ENCODE peak calls at places on chromosomes 16 and 17, in five cellular contexts. K is mammary epithelial cell, B is GM23248, J is HCT116, O is neural progenitor cell. X is an unnamed sample.

GRCh38 chr16:85227262-85227923 is 115.1 kb upstream of the CIBAR2 start:
- DNase-seq in K (no peak), B (no peak), J (no peak), O (no peak), X (peak)

GRCh38 chr16:71846443-71846842 is 667 bp downstream of the ATXN1L start:
- DNase-seq in K (peak), B (peak), J (no peak), O (peak), X (peak)

GRCh38 chr16:668519-669171 is 713 bp downstream of the RHOT2 start:
- DNase-seq in K (no peak), B (peak), J (no peak), O (peak), X (peak)

GRCh38 chr16:80894091-80894490 is 89.7 kb upstream of the CDYL2 start:
- DNase-seq in K (no peak), B (no peak), J (no peak), O (no peak), X (no peak)

GRCh38 chr17:45319239-45319703 is 2.5 kb upstream of the MAP3K14 start:
- DNase-seq in K (peak), B (peak), J (peak), O (no peak), X (peak)

GRCh38 chr17:79740413-79740812 is 9.7 kb downstream of the ENPP7 start:
- DNase-seq in K (no peak), B (no peak), J (no peak), O (no peak), X (no peak)

GRCh38 chr17:47733414-47734288 is 615 bp downstream of the TBX21 start:
- DNase-seq in K (no peak), B (peak), J (no peak), O (peak), X (peak)

GRCh38 chr17:74605361-74605760 is 13.3 kb upstream of the CD300LD start:
- DNase-seq in K (peak), B (peak), J (no peak), O (no peak), X (peak)

GRCh38 chr17:57940217-57940616 is 15.0 kb downstream of the CUEDC1 start:
- DNase-seq in K (no peak), B (no peak), J (no peak), O (no peak), X (no peak)

GRCh38 chr17:70327723-70328122 is 158.4 kb downstream of the KCNJ2 start:
- DNase-seq in K (no peak), B (no peak), J (no peak), O (no peak), X (no peak)

GRCh38 chr16:8720080-8720966 is 45.9 kb downstream of the ABAT start:
- DNase-seq in K (no peak), B (no peak), J (no peak), O (peak), X (no peak)

GRCh38 chr16:14562691-14563491 is 67.2 kb downstream of the PARN start:
- DNase-seq in K (peak), B (peak), J (no peak), O (peak), X (no peak)

GRCh38 chr16:85167589-85168537 is 55.6 kb upstream of the CIBAR2 start:
- DNase-seq in K (no peak), B (no peak), J (no peak), O (peak), X (no peak)

GRCh38 chr16:46650224-46650623 is 29.0 kb upstream of the SHCBP1 start:
- DNase-seq in K (no peak), B (peak), J (no peak), O (no peak), X (no peak)

GRCh38 chr17:33949100-33949499 is 306.0 kb upstream of the CCL2 start:
- DNase-seq in K (no peak), B (peak), J (no peak), O (peak), X (no peak)

GRCh38 chr16:27315333-27316037 is 1.7 kb downstream of the IL4R start:
- DNase-seq in K (peak), B (peak), J (peak), O (peak), X (peak)

GRCh38 chr17:47741793-47742145 is 8.7 kb downstream of the TBX21 start:
- DNase-seq in K (no peak), B (no peak), J (no peak), O (no peak), X (no peak)

GRCh38 chr17:75349589-75349988 is 55.9 kb downstream of the GRB2 start:
- DNase-seq in K (no peak), B (no peak), J (no peak), O (no peak), X (no peak)

GRCh38 chr17:74814453-74814852 is 38.3 kb upstream of the NAT9 start:
- DNase-seq in K (no peak), B (peak), J (no peak), O (no peak), X (no peak)

GRCh38 chr17:57090560-57091185 is 5.6 kb downstream of the AKAP1 start:
- DNase-seq in K (peak), B (peak), J (no peak), O (no peak), X (peak)

GRCh38 chr17:50620848-50621247 is 13.8 kb upstream of the ABCC3 start:
- DNase-seq in K (no peak), B (no peak), J (no peak), O (peak), X (no peak)

GRCh38 chr17:47807421-47807820 is 14.2 kb downstream of the OSBPL7 start:
- DNase-seq in K (no peak), B (no peak), J (no peak), O (no peak), X (no peak)

GRCh38 chr17:72303787-72304733 is 183.2 kb downstream of the SOX9 start:
- DNase-seq in K (no peak), B (no peak), J (no peak), O (no peak), X (no peak)

GRCh38 chr16:19164285-19164684 is 3.8 kb upstream of the SYT17 start:
- DNase-seq in K (no peak), B (no peak), J (no peak), O (no peak), X (no peak)

GRCh38 chr17:66673668-66674276 is 161.1 kb upstream of the CACNG5 start:
- DNase-seq in K (peak), B (peak), J (peak), O (peak), X (peak)

GRCh38 chr16:3401719-3402397 is 843 bp downstream of the ZNF174 start:
- DNase-seq in K (no peak), B (peak), J (no peak), O (peak), X (peak)

GRCh38 chr17:50445730-50446305 is 19.8 kb downstream of the ACSF2 start:
- DNase-seq in K (no peak), B (no peak), J (no peak), O (no peak), X (peak)

GRCh38 chr16:87291944-87292343 is 25.2 kb downstream of the C16orf95 start:
- DNase-seq in K (no peak), B (no peak), J (no peak), O (no peak), X (no peak)

GRCh38 chr16:86046901-86047300 is 147.9 kb downstream of the IRF8 start:
- DNase-seq in K (no peak), B (no peak), J (no peak), O (no peak), X (no peak)

GRCh38 chr16:75361936-75362335 is 71.4 kb downstream of the CFDP1 start:
- DNase-seq in K (no peak), B (no peak), J (no peak), O (no peak), X (no peak)

GRCh38 chr16:11056989-11057645 is 112.8 kb downstream of the CLEC16A start:
- DNase-seq in K (peak), B (no peak), J (no peak), O (no peak), X (no peak)

GRCh38 chr16:85416267-85417109 is 196.6 kb upstream of the GSE1 start:
- DNase-seq in K (peak), B (peak), J (peak), O (peak), X (peak)

GRCh38 chr16:23521037-23521743 is 10.9 kb upstream of the GGA2 start:
- DNase-seq in K (no peak), B (no peak), J (no peak), O (no peak), X (no peak)
- H3K9ac ChIP-seq in K (no peak), B (no peak), J (no peak), O (no peak), X (no peak)

DNA sequence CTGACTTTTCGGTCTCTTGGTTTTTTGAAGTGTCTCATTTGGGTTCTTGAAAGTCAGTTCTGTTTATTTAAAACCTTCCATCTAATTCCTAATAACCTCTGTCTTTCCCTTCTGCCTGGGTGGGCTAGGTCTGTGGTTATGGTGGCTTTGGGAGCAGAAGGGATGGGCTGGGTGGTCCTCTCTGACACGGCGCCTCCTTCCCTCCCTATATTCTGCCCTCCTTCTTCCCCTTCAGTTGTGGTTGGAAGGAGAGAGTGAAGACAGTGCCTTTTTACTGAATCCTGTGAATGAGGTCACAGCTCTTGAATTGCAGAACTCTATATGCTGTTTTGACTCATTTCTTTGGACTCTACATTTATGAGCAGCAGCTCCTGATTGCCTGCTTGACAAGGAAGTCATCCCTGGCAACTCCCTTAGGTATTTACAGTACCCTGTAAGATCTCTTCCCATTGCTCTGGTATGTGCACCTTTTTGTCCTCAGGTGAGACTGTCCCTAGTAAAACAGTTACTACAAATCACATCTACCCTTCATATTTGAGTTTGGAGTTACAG is 256.0 kb upstream of the ELAC2 start:
- DNase-seq in K (peak), B (peak), J (no peak), O (no peak), X (peak)
- H3K9ac ChIP-seq in K (no peak), B (no peak), J (no peak), O (no peak), X (no peak)

GRCh38 chr17:19255279-19255678 is 18.1 kb downstream of the EPN2 start:
- DNase-seq in K (no peak), B (no peak), J (no peak), O (no peak), X (no peak)
- H3K9ac ChIP-seq in K (no peak), B (no peak), J (no peak), O (no peak), X (no peak)

DNA sequence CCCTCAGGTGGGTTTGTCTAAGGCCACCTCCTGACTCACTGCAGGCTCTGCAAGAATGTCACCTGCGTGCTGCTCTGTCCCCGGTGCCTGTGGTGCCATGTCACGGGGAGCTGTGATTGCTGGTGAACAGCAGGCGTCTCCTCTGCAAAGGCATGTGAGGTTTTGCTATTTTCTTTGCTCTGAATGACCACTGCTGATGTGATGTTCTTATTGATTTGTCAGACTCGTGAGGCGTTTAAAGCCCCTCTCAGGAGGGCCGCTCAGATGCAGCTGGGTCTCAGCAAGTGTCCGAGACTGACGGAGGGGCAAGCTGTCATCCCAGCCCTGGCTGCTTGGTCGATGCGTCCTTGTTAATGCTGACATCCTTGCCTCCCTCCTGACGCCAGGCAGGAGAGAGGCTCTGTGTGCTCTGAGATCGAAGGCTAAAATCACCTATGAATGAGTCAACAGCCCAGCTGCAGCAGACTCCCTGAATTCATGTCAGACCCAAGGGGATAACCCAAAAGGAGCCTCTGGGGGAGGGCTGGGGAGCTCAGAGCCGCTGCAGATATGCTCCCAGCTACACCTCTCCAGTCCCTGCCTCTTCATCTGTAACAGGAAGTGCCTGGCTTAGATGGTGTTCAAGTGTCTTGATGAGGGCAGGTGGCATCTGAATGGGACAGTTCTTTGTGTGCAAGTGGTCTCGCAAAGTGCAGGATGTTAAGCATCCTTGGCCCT is 11.8 kb upstream of the PEMT start:
- DNase-seq in K (no peak), B (no peak), J (no peak), O (no peak), X (no peak)
- H3K9ac ChIP-seq in K (no peak), B (no peak), J (no peak), O (no peak), X (no peak)

DNA sequence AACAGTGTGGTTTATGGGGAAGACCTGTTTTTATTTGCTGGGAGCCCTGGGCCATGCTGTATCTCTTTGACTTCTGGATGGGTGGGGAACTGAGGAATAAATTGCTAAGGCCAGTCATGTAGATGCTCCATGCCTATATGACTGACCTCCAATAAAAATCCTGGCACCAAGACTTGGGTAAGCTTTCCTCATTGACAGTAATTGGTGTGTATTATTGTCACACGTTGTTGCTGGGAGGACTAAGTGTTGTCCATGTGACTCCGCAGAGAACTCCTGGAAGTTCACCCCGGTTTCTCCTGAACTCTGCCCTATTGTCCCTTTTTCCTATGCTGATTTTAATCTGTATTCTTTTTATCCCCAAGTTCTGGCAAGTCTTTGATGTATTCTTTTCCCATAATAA is 33.4 kb upstream of the USP22 start:
- DNase-seq in K (no peak), B (no peak), J (no peak), O (no peak), X (no peak)
- H3K9ac ChIP-seq in K (no peak), B (no peak), J (no peak), O (no peak), X (no peak)

DNA sequence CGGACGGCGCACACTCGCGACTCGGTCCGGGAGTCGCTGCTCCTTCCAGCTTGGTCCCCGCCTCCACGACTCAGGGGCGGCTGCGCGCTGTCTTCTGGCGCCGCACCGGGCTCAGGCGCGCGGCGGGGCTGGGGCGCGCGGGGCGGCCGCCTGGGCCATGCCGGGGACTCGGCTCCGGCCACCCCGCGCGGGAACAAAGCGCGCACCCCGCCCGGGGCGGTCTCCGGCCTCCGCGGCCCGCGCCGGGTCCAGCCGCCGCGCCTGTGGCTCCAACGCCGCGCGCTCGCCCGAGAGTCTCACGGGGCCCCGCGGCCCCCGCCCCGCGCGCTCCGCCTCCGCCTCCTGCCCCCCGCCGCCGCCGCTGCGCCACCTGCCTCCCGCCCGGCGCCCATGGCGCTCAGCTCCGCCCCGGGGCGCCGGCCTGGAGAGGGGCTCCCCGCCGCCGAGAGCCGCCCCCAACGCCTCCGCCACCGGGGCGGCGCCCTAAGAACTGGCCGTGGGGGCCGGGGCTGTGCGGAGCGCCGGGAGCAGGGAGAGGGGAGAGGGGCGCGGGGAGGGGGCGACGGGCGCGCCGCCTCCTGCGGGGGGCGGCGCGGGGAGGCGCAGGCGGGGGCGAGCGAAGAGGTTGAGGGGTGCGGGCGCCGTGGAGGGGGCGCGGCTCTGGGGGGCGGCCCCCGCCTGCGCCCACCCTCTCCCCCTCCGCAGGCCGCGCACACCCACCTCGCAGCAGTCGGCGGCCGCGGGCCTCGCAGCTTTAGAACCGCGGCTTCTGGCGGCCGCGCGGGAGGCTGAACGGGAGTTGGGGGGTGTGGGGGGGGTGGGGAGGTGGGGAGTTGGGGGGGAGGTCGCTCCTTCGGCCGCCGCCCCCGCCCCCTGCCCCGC is 35.7 kb downstream of the CBFA2T3 start:
- DNase-seq in K (no peak), B (peak), J (no peak), O (peak), X (peak)
- H3K9ac ChIP-seq in K (no peak), B (no peak), J (peak), O (no peak), X (no peak)

GRCh38 chr17:10337976-10338375 is 34.8 kb downstream of the MYH13 start:
- DNase-seq in K (no peak), B (peak), J (no peak), O (no peak), X (no peak)

GRCh38 chr17:10337136-10337535 is 35.7 kb downstream of the MYH13 start:
- DNase-seq in K (no peak), B (peak), J (no peak), O (no peak), X (no peak)

GRCh38 chr17:10336393-10336792 is 36.4 kb downstream of the MYH13 start:
- DNase-seq in K (no peak), B (no peak), J (no peak), O (peak), X (no peak)
- H3K9ac ChIP-seq in K (no peak), B (no peak), J (no peak), O (no peak), X (no peak)

GRCh38 chr16:57999366-57999970 is 1.0 kb downstream of the ZNF319 start:
- DNase-seq in K (peak), B (peak), J (no peak), O (peak), X (peak)
- H3K9ac ChIP-seq in K (peak), B (peak), J (peak), O (peak), X (peak)

GRCh38 chr16:30397056-30397455 is 1.8 kb downstream of the ZNF48 start:
- DNase-seq in K (no peak), B (no peak), J (no peak), O (no peak), X (no peak)

GRCh38 chr16:30395992-30396560 is 856 bp downstream of the ZNF48 start:
- DNase-seq in K (no peak), B (no peak), J (no peak), O (no peak), X (no peak)

GRCh38 chr16:30399435-30400186 is 4.4 kb downstream of the ZNF48 start:
- DNase-seq in K (no peak), B (peak), J (no peak), O (no peak), X (no peak)

GRCh38 chr16:30397776-30398659 is 2.8 kb downstream of the ZNF48 start:
- DNase-seq in K (no peak), B (no peak), J (no peak), O (no peak), X (no peak)

DNA sequence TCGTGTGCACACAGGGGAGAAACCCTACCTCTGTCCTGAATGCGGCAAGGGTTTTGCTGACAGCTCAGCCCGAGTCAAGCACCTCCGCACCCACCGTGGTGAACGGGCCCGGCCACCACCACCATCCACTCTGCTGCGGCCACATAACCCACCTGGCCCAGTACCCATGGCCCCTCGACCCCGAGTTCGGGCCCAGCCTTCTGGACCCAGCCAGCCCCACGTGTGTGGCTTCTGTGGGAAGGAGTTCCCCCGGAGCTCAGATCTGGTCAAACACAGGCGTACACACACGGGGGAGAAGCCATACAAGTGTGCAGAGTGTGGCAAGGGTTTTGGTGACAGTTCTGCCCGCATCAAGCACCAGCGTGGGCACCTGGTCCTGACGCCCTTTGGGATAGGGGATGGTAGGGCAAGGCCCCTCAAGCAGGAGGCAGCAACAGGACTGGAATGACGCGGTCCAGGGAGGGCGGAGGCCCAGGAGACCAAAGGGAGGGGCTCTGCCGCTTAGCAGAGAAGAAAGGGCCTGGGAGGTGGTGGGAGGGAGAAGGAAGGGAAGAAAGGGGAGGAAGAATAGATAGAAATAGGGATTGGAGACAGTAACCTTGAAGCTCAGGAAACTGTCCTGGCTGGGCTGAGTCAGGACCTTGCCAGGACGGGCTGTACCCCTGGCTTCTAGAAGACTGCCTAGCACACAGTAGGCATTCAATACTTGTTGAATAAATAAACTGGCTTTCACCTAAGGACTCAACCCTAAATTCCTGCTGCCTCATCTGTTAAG is 3.6 kb downstream of the ZNF48 start:
- DNase-seq in K (no peak), B (no peak), J (no peak), O (peak), X (no peak)
- H3K9ac ChIP-seq in K (no peak), B (no peak), J (no peak), O (no peak), X (no peak)

GRCh38 chr16:67445913-67446907 is 15.3 kb downstream of the HSD11B2 start:
- DNase-seq in K (no peak), B (no peak), J (no peak), O (no peak), X (no peak)
- H3K9ac ChIP-seq in K (no peak), B (no peak), J (no peak), O (no peak), X (peak)

X was measured in adipocyte.